ENCODE peak calls at places on chromosomes 16 and 17, in nine cellular contexts. A is A172; D is AG04449; Z is activated T-cell treated with anti-CD3 and anti-CD28 coated beads, Interleukin-2, amount 50 U/mL, for 72 hours; U is HS-5; J is fibroblast of lung; V is A673; M is T-helper 2 cell; N is hypothalamus. C is an unnamed sample.

GRCh38 chr17:71505200-71505599 is 615.6 kb upstream of the SOX9 start:
- DNase-seq in A (no peak), D (peak), Z (no peak), U (no peak), J (peak), V (no peak), M (no peak), N (no peak), C (no peak)

GRCh38 chr17:30413109-30413508 is 34.4 kb downstream of the CPD start:
- DNase-seq in A (peak), D (no peak), Z (no peak), U (peak), J (peak), V (no peak), M (no peak), N (no peak), C (no peak)

GRCh38 chr17:5097101-5097834 is 14.4 kb downstream of the ZNF232 start:
- DNase-seq in A (no peak), D (no peak), Z (peak), U (no peak), J (no peak), V (peak), M (no peak), N (peak), C (no peak)

GRCh38 chr16:30534368-30535105 is at the start of gene ZNF747:
- DNase-seq in A (peak), D (no peak), Z (peak), U (no peak), J (peak), V (peak), M (peak), N (peak), C (peak)

GRCh38 chr17:81090361-81091133 is 55.6 kb downstream of the BAIAP2 start:
- DNase-seq in A (peak), D (no peak), Z (peak), U (no peak), J (no peak), V (peak), M (no peak), N (no peak), C (no peak)

GRCh38 chr16:50490828-50491227 is 57.4 kb upstream of the NKD1 start:
- DNase-seq in A (no peak), D (no peak), Z (no peak), U (no peak), J (no peak), V (no peak), M (no peak), N (no peak), C (no peak)

GRCh38 chr16:67804853-67805542 is 1.4 kb downstream of the RANBP10 start:
- DNase-seq in A (no peak), D (no peak), Z (peak), U (no peak), J (no peak), V (no peak), M (no peak), N (no peak), C (no peak)

GRCh38 chr16:65509172-65509571 is 387.3 kb upstream of the CDH11 start:
- DNase-seq in A (no peak), D (no peak), Z (no peak), U (no peak), J (no peak), V (peak), M (no peak), N (no peak), C (no peak)

GRCh38 chr17:81906476-81907218 is 4.6 kb downstream of the PCYT2 start:
- DNase-seq in A (no peak), D (no peak), Z (no peak), U (no peak), J (no peak), V (no peak), M (no peak), N (no peak), C (no peak)

GRCh38 chr16:12455287-12455798 is 348.3 kb downstream of the CPPED1 start:
- DNase-seq in A (peak), D (no peak), Z (peak), U (no peak), J (peak), V (peak), M (no peak), N (peak), C (peak)

GRCh38 chr17:56928586-56928985 is 14.7 kb upstream of the TRIM25 start:
- DNase-seq in A (no peak), D (no peak), Z (no peak), U (no peak), J (no peak), V (no peak), M (no peak), N (no peak), C (no peak)

GRCh38 chr16:19135896-19136438 is 22.2 kb downstream of the ITPRIPL2 start:
- DNase-seq in A (peak), D (no peak), Z (no peak), U (no peak), J (no peak), V (no peak), M (no peak), N (no peak), C (no peak)

GRCh38 chr16:67936124-67936875 is at the start of gene PSMB10:
- DNase-seq in A (no peak), D (no peak), Z (peak), U (no peak), J (peak), V (peak), M (no peak), N (peak), C (no peak)

GRCh38 chr17:63078707-63079106 is 112.7 kb downstream of the TANC2 start:
- DNase-seq in A (no peak), D (no peak), Z (no peak), U (no peak), J (peak), V (no peak), M (no peak), N (no peak), C (no peak)

GRCh38 chr16:57284206-57284951 is at the start of gene PLLP:
- DNase-seq in A (peak), D (no peak), Z (peak), U (no peak), J (peak), V (peak), M (no peak), N (peak), C (no peak)

GRCh38 chr16:49748322-49748721 is 107.6 kb downstream of the ZNF423 start:
- DNase-seq in A (peak), D (no peak), Z (no peak), U (no peak), J (peak), V (no peak), M (no peak), N (no peak), C (peak)

GRCh38 chr16:86514656-86515376 is 4.5 kb downstream of the FOXF1 start:
- DNase-seq in A (no peak), D (no peak), Z (no peak), U (no peak), J (no peak), V (no peak), M (no peak), N (no peak), C (no peak)

GRCh38 chr17:6981426-6981825 is 14.4 kb upstream of the ALOX12 start:
- DNase-seq in A (no peak), D (no peak), Z (no peak), U (no peak), J (no peak), V (no peak), M (no peak), N (no peak), C (no peak)

GRCh38 chr17:80649200-80649644 is 104.6 kb downstream of the RPTOR start:
- DNase-seq in A (no peak), D (no peak), Z (no peak), U (no peak), J (no peak), V (no peak), M (no peak), N (no peak), C (no peak)

GRCh38 chr17:30278032-30278431 is 13.7 kb downstream of the BLMH start:
- DNase-seq in A (peak), D (no peak), Z (no peak), U (no peak), J (peak), V (peak), M (no peak), N (no peak), C (no peak)

GRCh38 chr16:31421587-31421986 is 6.6 kb downstream of the COX6A2 start:
- DNase-seq in A (no peak), D (no peak), Z (peak), U (no peak), J (no peak), V (no peak), M (no peak), N (no peak), C (no peak)

GRCh38 chr17:65564793-65565192 is 3.3 kb upstream of the AXIN2 start:
- DNase-seq in A (no peak), D (no peak), Z (no peak), U (no peak), J (peak), V (no peak), M (no peak), N (peak), C (no peak)

GRCh38 chr16:66444049-66444481 is 17.0 kb downstream of the BEAN1 start:
- DNase-seq in A (no peak), D (no peak), Z (no peak), U (no peak), J (no peak), V (no peak), M (no peak), N (no peak), C (no peak)

GRCh38 chr17:10171057-10171456 is 27.3 kb downstream of the GAS7 start:
- DNase-seq in A (no peak), D (no peak), Z (no peak), U (no peak), J (no peak), V (no peak), M (no peak), N (peak), C (no peak)

GRCh38 chr16:83248735-83249469 is 558.9 kb upstream of the HSBP1 start:
- DNase-seq in A (peak), D (no peak), Z (no peak), U (no peak), J (peak), V (no peak), M (no peak), N (no peak), C (no peak)

GRCh38 chr17:37490022-37490587 is 414 bp downstream of the DUSP14 start:
- DNase-seq in A (peak), D (no peak), Z (peak), U (no peak), J (peak), V (peak), M (peak), N (peak), C (no peak)

GRCh38 chr17:59439711-59440110 is 108.3 kb downstream of the YPEL2 start:
- DNase-seq in A (no peak), D (no peak), Z (no peak), U (no peak), J (no peak), V (no peak), M (no peak), N (no peak), C (no peak)

GRCh38 chr17:600576-601301 is 113.9 kb downstream of the VPS53 start:
- DNase-seq in A (peak), D (no peak), Z (no peak), U (no peak), J (peak), V (peak), M (no peak), N (no peak), C (no peak)

GRCh38 chr17:72476575-72476986 is 355.8 kb downstream of the SOX9 start:
- DNase-seq in A (no peak), D (no peak), Z (no peak), U (no peak), J (peak), V (no peak), M (no peak), N (peak), C (no peak)

GRCh38 chr17:70622382-70623260 is 453.3 kb downstream of the KCNJ2 start:
- DNase-seq in A (peak), D (no peak), Z (peak), U (no peak), J (peak), V (peak), M (no peak), N (peak), C (peak)

GRCh38 chr17:28807925-28808641 is 34.5 kb downstream of the FAM222B start:
- DNase-seq in A (peak), D (peak), Z (no peak), U (peak), J (peak), V (peak), M (no peak), N (peak), C (peak)

GRCh38 chr16:11748404-11749254 is 6.0 kb upstream of the TXNDC11 start:
- DNase-seq in A (no peak), D (no peak), Z (no peak), U (no peak), J (no peak), V (no peak), M (no peak), N (no peak), C (no peak)

GRCh38 chr17:37744961-37745800 is at the start of gene HNF1B:
- DNase-seq in A (no peak), D (no peak), Z (peak), U (no peak), J (no peak), V (no peak), M (no peak), N (no peak), C (no peak)

GRCh38 chr17:38604479-38605229 is 1.1 kb downstream of the SRCIN1 start:
- DNase-seq in A (no peak), D (no peak), Z (peak), U (no peak), J (no peak), V (no peak), M (no peak), N (peak), C (no peak)

GRCh38 chr17:17406225-17406624 is 70.6 kb upstream of the MED9 start:
- DNase-seq in A (no peak), D (no peak), Z (no peak), U (no peak), J (no peak), V (no peak), M (no peak), N (no peak), C (no peak)

GRCh38 chr16:50245417-50246298 is 20.7 kb upstream of the ADCY7 start:
- DNase-seq in A (peak), D (no peak), Z (peak), U (no peak), J (peak), V (no peak), M (peak), N (no peak), C (peak)

C was measured in HCT116.